ENCODE peak calls at places on chromosomes 13 and 19, in four cellular contexts. G, S, N and O are unnamed samples.

GRCh38 chr13:73598021-73598712 is 536.0 kb downstream of the KLF12 start:
- DNase-seq in S (no peak), G (peak), N (no peak), O (no peak)

GRCh38 chr19:33193864-33194362 is at the start of gene LRP3:
- DNase-seq in N (no peak), G (no peak), S (no peak), O (peak)

GRCh38 chr19:4206818-4207484 is 22.4 kb upstream of the EBI3 start:
- DNase-seq in G (peak), N (no peak), S (no peak), O (peak)

GRCh38 chr13:76319921-76320320 is 566.3 kb downstream of the KCTD12 start:
- DNase-seq in S (no peak), N (no peak), G (no peak), O (no peak)

GRCh38 chr19:6476155-6476895 is 5.3 kb downstream of the DENND1C start:
- DNase-seq in G (peak), N (peak), S (peak), O (peak)

GRCh38 chr13:21541980-21542379 is 62.0 kb downstream of the MICU2 start:
- DNase-seq in S (no peak), N (no peak), G (no peak), O (no peak)

GRCh38 chr19:48391100-48392005 is at the start of gene KDELR1:
- DNase-seq in G (peak), S (peak), N (peak), O (peak)

GRCh38 chr13:39616087-39616694 is 13.2 kb upstream of the LHFPL6 start:
- DNase-seq in S (peak), G (peak), N (no peak), O (peak)

GRCh38 chr19:54464044-54464623 is 556 bp upstream of the LENG9 start:
- DNase-seq in S (peak), G (peak), N (peak), O (no peak)

GRCh38 chr19:18109731-18110671 is 12.4 kb downstream of the MAST3 start:
- DNase-seq in N (peak), G (no peak), S (peak), O (peak)

GRCh38 chr19:51750381-51751124 is 1.1 kb downstream of the FPR1 start:
- DNase-seq in N (no peak), G (no peak), S (no peak), O (no peak)

GRCh38 chr19:16527971-16528521 is 14.2 kb downstream of the CHERP start:
- DNase-seq in N (no peak), S (no peak), G (no peak), O (no peak)

GRCh38 chr13:21033224-21033855 is 28.0 kb downstream of the LATS2 start:
- DNase-seq in N (peak), S (no peak), G (no peak), O (no peak)

GRCh38 chr13:21894703-21895699 is 224.1 kb downstream of the FGF9 start:
- DNase-seq in S (no peak), N (no peak), G (no peak), O (no peak)

GRCh38 chr19:27858981-27859581 is 1353.9 kb downstream of the UQCRFS1 start:
- DNase-seq in G (no peak), N (no peak), S (no peak), O (no peak)

GRCh38 chr13:108214511-108215383 is 589 bp downstream of the LIG4 start:
- DNase-seq in N (peak), S (no peak), G (no peak), O (peak)

GRCh38 chr19:54151362-54152035 is 8.0 kb downstream of the LENG1 start:
- DNase-seq in S (no peak), N (no peak), G (no peak), O (no peak)

GRCh38 chr19:56294557-56294956 is 20.1 kb downstream of the ZSCAN5A start:
- DNase-seq in G (no peak), N (peak), S (no peak), O (no peak)

GRCh38 chr13:23794267-23795161 is 94.7 kb downstream of the MIPEP start:
- DNase-seq in S (no peak), G (peak), N (no peak), O (peak)

GRCh38 chr19:17077447-17078028 is 2.0 kb downstream of the MYO9B start:
- DNase-seq in N (no peak), S (no peak), G (no peak), O (no peak)

GRCh38 chr13:47798194-47798593 is 202.9 kb downstream of the SUCLA2 start:
- DNase-seq in S (no peak), G (no peak), N (no peak), O (no peak)